ENCODE peak calls at places on chromosomes 11 and 22, in four cellular contexts. O is right lobe of liver, X is heart right ventricle, D is kidney. J is an unnamed sample.

GRCh38 chr11:7639643-7640025 is 33.7 kb downstream of the CYB5R2 start:
- DNase-seq in O (peak), X (no peak), D (peak), J (no peak)

GRCh38 chr22:25492950-25493790 is 71.3 kb upstream of the GRK3 start:
- DNase-seq in O (no peak), X (no peak), D (peak), J (no peak)

GRCh38 chr11:6481924-6482275 is 599 bp downstream of the TIMM10B start:
- DNase-seq in O (no peak), X (no peak), D (no peak), J (no peak)

GRCh38 chr11:124071622-124071948 is 30.5 kb upstream of the OR10G7 start:
- DNase-seq in O (no peak), X (no peak), D (no peak), J (no peak)

GRCh38 chr22:40479126-40479800 is 108.9 kb downstream of the SGSM3 start:
- DNase-seq in O (no peak), X (no peak), D (no peak), J (no peak)

GRCh38 chr22:45202333-45203149 is 38.2 kb downstream of the KIAA0930 start:
- DNase-seq in O (no peak), X (peak), D (peak), J (no peak)

GRCh38 chr11:71120346-71120963 is 131.9 kb downstream of the SHANK2 start:
- DNase-seq in O (no peak), X (no peak), D (peak), J (no peak)

GRCh38 chr11:76510060-76511047 is 65.5 kb downstream of the EMSY start:
- DNase-seq in O (no peak), X (no peak), D (no peak), J (peak)

GRCh38 chr22:38267086-38267485 is 5.7 kb downstream of the TMEM184B start:
- DNase-seq in O (no peak), X (peak), D (no peak), J (no peak)

GRCh38 chr22:30240541-30241417 is 5.8 kb downstream of the LIF start:
- DNase-seq in O (no peak), X (no peak), D (no peak), J (no peak)

GRCh38 chr11:116311141-116311540 is 461.6 kb downstream of the BUD13 start:
- DNase-seq in O (no peak), X (no peak), D (no peak), J (no peak)

GRCh38 chr11:116310215-116310614 is 462.6 kb downstream of the BUD13 start:
- DNase-seq in O (no peak), X (no peak), D (no peak), J (peak)

GRCh38 chr11:116317212-116317611 is 455.6 kb downstream of the BUD13 start:
- DNase-seq in O (no peak), X (no peak), D (no peak), J (no peak)

GRCh38 chr11:116312560-116313340 is 460.0 kb downstream of the BUD13 start:
- DNase-seq in O (peak), X (peak), D (peak), J (no peak)

DNA sequence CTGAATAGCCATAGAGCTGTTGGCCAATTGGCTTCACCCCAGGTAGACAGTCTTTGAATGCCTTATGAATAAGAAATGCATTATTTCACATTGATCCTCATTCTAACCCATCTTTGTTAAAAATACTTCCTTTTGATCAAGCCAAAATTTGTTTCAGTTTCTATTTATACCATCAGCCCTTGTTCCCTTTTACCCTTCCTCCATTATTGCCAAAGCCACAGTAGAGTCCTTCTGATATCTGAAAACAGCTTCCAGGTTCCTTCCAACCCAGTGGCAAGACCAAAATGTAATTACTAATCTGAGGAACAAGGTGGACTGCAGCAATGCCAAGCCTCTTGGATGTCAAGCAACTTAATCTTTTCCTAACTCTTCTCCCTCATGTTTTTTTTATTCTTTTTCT is 458.8 kb downstream of the BUD13 start:
- DNase-seq in O (no peak), X (no peak), D (no peak), J (no peak)
- TF ChIP-seq CTCF in O (no peak), X (no peak), D (no peak), J (no peak)

GRCh38 chr11:1384206-1384965 is 5.3 kb upstream of the BRSK2 start:
- DNase-seq in O (no peak), X (no peak), D (peak), J (no peak)

GRCh38 chr11:1387521-1387920 is 2.2 kb upstream of the BRSK2 start:
- DNase-seq in O (no peak), X (no peak), D (peak), J (no peak)

GRCh38 chr11:1381793-1382425 is 7.8 kb upstream of the BRSK2 start:
- DNase-seq in O (no peak), X (no peak), D (peak), J (no peak)

GRCh38 chr11:1382429-1382828 is 7.3 kb upstream of the BRSK2 start:
- DNase-seq in O (no peak), X (peak), D (peak), J (no peak)

DNA sequence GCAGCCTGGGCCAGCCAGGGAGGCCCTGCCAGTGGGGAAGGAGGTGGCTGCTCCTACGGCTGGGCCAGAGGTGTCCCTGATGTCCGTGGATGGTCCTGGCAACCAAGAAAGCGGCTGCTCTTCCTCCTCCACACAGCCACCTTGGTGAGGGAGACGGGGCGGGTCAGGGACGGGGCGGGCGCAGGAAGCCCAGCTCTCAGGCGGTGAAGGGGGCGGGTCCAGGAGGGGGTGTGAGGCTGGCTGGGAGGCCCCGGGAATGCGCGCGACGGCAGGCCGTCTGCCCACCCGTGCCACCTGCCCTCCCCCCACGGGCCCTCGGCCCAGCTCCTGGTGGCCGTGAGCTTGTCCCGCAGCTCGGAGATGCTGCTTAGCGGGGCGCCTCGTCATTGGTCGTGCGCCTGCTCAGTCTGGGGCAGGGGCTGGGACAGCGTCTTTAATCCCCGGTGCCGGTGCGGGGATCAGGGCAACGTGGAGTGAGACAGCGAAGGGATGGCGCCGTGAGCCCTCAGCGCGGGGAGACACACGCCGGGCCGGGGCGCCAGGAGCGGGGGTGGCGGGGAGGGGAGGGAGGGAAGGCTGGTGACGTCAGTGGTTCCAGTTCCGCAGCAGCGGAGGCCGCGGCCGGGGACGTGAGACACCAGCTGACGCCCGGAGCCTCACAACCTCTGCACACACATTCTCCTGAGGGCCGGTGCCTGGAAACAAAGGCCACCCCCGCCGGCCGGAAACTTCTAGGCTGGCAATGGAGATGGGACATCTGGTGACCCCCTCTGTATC is 6.7 kb upstream of the BRSK2 start:
- DNase-seq in O (peak), X (peak), D (peak), J (no peak)
- TF ChIP-seq CTCF in O (no peak), X (no peak), D (no peak), J (no peak)

GRCh38 chr11:125148743-125149142 is 15.8 kb upstream of the PKNOX2 start:
- DNase-seq in O (no peak), X (no peak), D (no peak), J (no peak)

GRCh38 chr11:125148011-125148410 is 16.5 kb upstream of the PKNOX2 start:
- DNase-seq in O (no peak), X (no peak), D (no peak), J (no peak)

GRCh38 chr11:125141686-125142535 is 22.6 kb upstream of the PKNOX2 start:
- DNase-seq in O (peak), X (peak), D (no peak), J (no peak)

GRCh38 chr11:125147280-125147679 is 17.3 kb upstream of the PKNOX2 start:
- DNase-seq in O (no peak), X (no peak), D (no peak), J (no peak)

GRCh38 chr11:125146232-125146631 is 18.3 kb upstream of the PKNOX2 start:
- DNase-seq in O (no peak), X (no peak), D (no peak), J (no peak)
- TF ChIP-seq CTCF in O (no peak), X (no peak), D (no peak), J (no peak)

GRCh38 chr22:22109693-22110466 is 127.3 kb upstream of the TOP3B start:
- DNase-seq in O (no peak), X (no peak), D (no peak), J (no peak)
- TF ChIP-seq CTCF in O (peak), X (no peak), D (no peak), J (no peak)

DNA sequence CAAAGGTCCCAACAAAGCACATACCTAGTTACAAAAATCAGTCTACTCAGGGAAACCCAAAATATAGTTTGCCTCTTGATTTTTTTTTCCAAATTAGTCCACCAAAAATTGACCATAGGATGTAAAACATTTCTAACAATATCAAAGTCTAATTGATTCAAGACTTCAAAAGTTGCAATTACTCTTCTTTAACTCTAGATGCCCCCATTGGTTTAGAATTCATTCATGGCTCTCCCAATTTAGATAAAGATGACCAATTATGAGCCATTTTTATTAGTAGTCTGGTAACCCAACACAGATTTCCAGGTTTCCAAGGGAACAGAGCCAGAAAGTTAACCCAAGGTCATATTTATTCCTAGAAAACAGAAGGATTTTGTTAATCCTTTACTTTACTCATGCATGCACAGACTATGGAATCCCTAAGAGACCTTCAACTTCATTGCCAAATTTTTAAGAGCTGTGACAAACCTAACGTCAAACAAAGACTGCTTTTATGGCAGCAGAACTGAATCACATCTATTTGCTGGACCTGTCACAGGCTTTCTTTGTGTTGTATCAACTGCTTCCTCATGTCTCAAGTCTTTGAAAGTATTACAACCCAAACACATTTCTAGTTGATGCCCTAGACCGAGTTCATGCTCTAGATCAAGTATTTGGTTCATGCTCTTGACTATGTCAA is 55.3 kb downstream of the C22orf42 start:
- DNase-seq in O (no peak), X (no peak), D (no peak), J (no peak)
- TF ChIP-seq CTCF in O (peak), X (peak), D (no peak), J (no peak)

GRCh38 chr11:35554491-35555237 is 29.2 kb upstream of the PAMR1 start:
- DNase-seq in O (no peak), X (no peak), D (no peak), J (no peak)
- TF ChIP-seq CTCF in O (no peak), X (no peak), D (no peak), J (peak)